ENCODE peak calls at places on chromosomes 6 and 20, in five cellular contexts. M is suprapubic skin, K is adipocyte, J is left ventricle myocardium inferior, Q is ovary. O is an unnamed sample.

GRCh38 chr20:10924628-10925266 is 250.9 kb upstream of the JAG1 start:
- DNase-seq in M (no peak), K (peak; percentile 92), J (no peak), Q (no peak), O (no peak)

GRCh38 chr6:132205946-132206345 is 195.3 kb downstream of the MOXD1 start:
- DNase-seq in M (no peak), K (no peak), J (no peak), Q (no peak), O (no peak)

GRCh38 chr20:38092260-38092857 is 58.8 kb downstream of the RPRD1B start:
- DNase-seq in M (no peak), K (no peak), J (no peak), Q (no peak), O (no peak)

GRCh38 chr20:33110147-33110825 is 30.8 kb downstream of the BPIFB4 start:
- DNase-seq in M (no peak), K (no peak), J (no peak), Q (no peak), O (no peak)

GRCh38 chr20:17570347-17571152 is 675 bp downstream of the DSTN start:
- DNase-seq in M (peak; percentile 81), K (peak; percentile 73), J (peak; percentile 37), Q (peak; percentile 77), O (peak; percentile 46)

GRCh38 chr6:40347571-40348011 is 239.6 kb downstream of the LRFN2 start:
- DNase-seq in M (peak; percentile 29), K (no peak), J (no peak), Q (no peak), O (peak; percentile 14)

GRCh38 chr6:163711615-163712568 is 297.4 kb downstream of the QKI start:
- DNase-seq in M (peak; percentile 95), K (peak; percentile 36), J (peak; percentile 89), Q (no peak), O (peak; percentile 49)

GRCh38 chr6:21612067-21612745 is 18.7 kb downstream of the SOX4 start:
- DNase-seq in M (no peak), K (peak; percentile 29), J (no peak), Q (no peak), O (no peak)

GRCh38 chr6:5442946-5443345 is 181.6 kb downstream of the FARS2 start:
- DNase-seq in M (no peak), K (no peak), J (no peak), Q (no peak), O (no peak)

GRCh38 chr20:10309326-10309725 is 90.7 kb downstream of the SNAP25 start:
- DNase-seq in M (no peak), K (peak; percentile 88), J (no peak), Q (no peak), O (no peak)

GRCh38 chr6:33595001-33595846 is 15.1 kb upstream of the BAK1 start:
- DNase-seq in M (no peak), K (no peak), J (no peak), Q (no peak), O (no peak)

GRCh38 chr20:63556873-63557478 is 3.0 kb downstream of the FNDC11 start:
- DNase-seq in M (no peak), K (no peak), J (no peak), Q (no peak), O (no peak)
- H3K4me1 ChIP-seq in M (peaks cover 24% of the 10 kb centered on the region), K (no peaks in the 10 kb centered on the region), J (peaks cover 14% of the 10 kb centered on the region), Q (peaks cover 1% of the 10 kb centered on the region), O (no peaks in the 10 kb centered on the region)

GRCh38 chr6:37168163-37168758 is 1.7 kb upstream of the PIM1 start:
- DNase-seq in M (no peak), K (no peak), J (no peak), Q (no peak), O (no peak)
- H3K4me3 ChIP-seq in M (peak overlapping the region; percentile 76), K (peak overlapping the region; percentile 84), J (peak overlapping the region; percentile 98), Q (no peak overlapping the region), O (no peak overlapping the region)

GRCh38 chr6:157157228-157157627 is 166.1 kb downstream of the TMEM242 start:
- DNase-seq in M (no peak), K (no peak), J (no peak), Q (no peak), O (no peak)

GRCh38 chr6:157158897-157159296 is 164.4 kb downstream of the TMEM242 start:
- DNase-seq in M (no peak), K (no peak), J (no peak), Q (no peak), O (no peak)

GRCh38 chr6:157155838-157156237 is 167.5 kb downstream of the TMEM242 start:
- DNase-seq in M (no peak), K (no peak), J (no peak), Q (no peak), O (no peak)

GRCh38 chr6:157159339-157159738 is 164.0 kb downstream of the TMEM242 start:
- DNase-seq in M (no peak), K (no peak), J (no peak), Q (no peak), O (no peak)

GRCh38 chr6:157158456-157158855 is 164.9 kb downstream of the TMEM242 start:
- DNase-seq in M (no peak), K (no peak), J (no peak), Q (no peak), O (no peak)
- H3K36me3 ChIP-seq in M (peaks cover 38% of the 10 kb centered on the region), K (peaks cover 17% of the 10 kb centered on the region), J (peaks cover 6% of the 10 kb centered on the region), Q (no peaks in the 10 kb centered on the region), O (peaks cover 6% of the 10 kb centered on the region)

GRCh38 chr20:64210661-64211369 is 44.7 kb upstream of the PCMTD2 start:
- DNase-seq in M (no peak), K (peak; percentile 16), J (no peak), Q (no peak), O (no peak)
- H3K4me1 ChIP-seq in M (peaks cover 15% of the 10 kb centered on the region), K (peaks cover 27% of the 10 kb centered on the region), J (peaks cover 42% of the 10 kb centered on the region), Q (peaks cover 14% of the 10 kb centered on the region), O (peaks cover 5% of the 10 kb centered on the region)

GRCh38 chr6:25359891-25360290 is 80.7 kb downstream of the CARMIL1 start:
- DNase-seq in M (no peak), K (no peak), J (no peak), Q (no peak), O (no peak)

GRCh38 chr6:25354078-25354940 is 75.1 kb downstream of the CARMIL1 start:
- DNase-seq in M (no peak), K (peak; percentile 21), J (no peak), Q (no peak), O (no peak)

GRCh38 chr6:25360611-25361010 is 81.4 kb downstream of the CARMIL1 start:
- DNase-seq in M (no peak), K (no peak), J (no peak), Q (no peak), O (no peak)

GRCh38 chr6:25363429-25363828 is 84.3 kb downstream of the CARMIL1 start:
- DNase-seq in M (no peak), K (no peak), J (no peak), Q (no peak), O (no peak)

GRCh38 chr6:25359191-25359861 is 80.2 kb downstream of the CARMIL1 start:
- DNase-seq in M (no peak), K (peak; percentile 87), J (peak; percentile 37), Q (no peak), O (peak; percentile 28)
- H3K4me3 ChIP-seq in M (peak overlapping the region; percentile 11), K (peak overlapping the region; percentile 39), J (no peak overlapping the region), Q (no peak overlapping the region), O (no peak overlapping the region)